ENCODE peak calls at places on chromosomes 2 and 18, in seven cellular contexts. Q is adrenal gland, D is tibial nerve, P is uterus, H is sigmoid colon, L is GM12878, A is spleen. O is an unnamed sample.
A peak's percentile ranks its signal among the peaks of the same experiment; 100 is the strongest.

GRCh38 chr18:22900558-22901183 is 32.5 kb upstream of the RBBP8 start:
- DNase-seq in P (peak; percentile 18), H (no peak), A (no peak), L (no peak), Q (no peak), D (no peak), O (no peak)

GRCh38 chr2:14720319-14720718 is 87.8 kb downstream of the LRATD1 start:
- DNase-seq in A (no peak), Q (no peak), H (no peak), L (no peak), D (no peak), P (no peak), O (no peak)

GRCh38 chr2:974054-974453 is 23.4 kb downstream of the SNTG2 start:
- DNase-seq in L (no peak), Q (no peak), D (no peak), A (peak; percentile 76), H (no peak), P (no peak), O (no peak)

GRCh38 chr2:216023055-216023648 is 9.8 kb upstream of the MREG start:
- DNase-seq in D (no peak), H (no peak), L (no peak), A (no peak), P (no peak), Q (peak; percentile 45), O (no peak)

GRCh38 chr2:241257419-241258032 is 57.9 kb downstream of the HDLBP start:
- DNase-seq in H (no peak), D (no peak), Q (no peak), A (no peak), P (no peak), L (no peak), O (no peak)

GRCh38 chr18:62566199-62566598 is 43.4 kb downstream of the ZCCHC2 start:
- DNase-seq in D (peak; percentile 29), Q (peak; percentile 71), H (no peak), A (no peak), P (no peak), L (no peak), O (no peak)

GRCh38 chr2:200406379-200406778 is 99.9 kb downstream of the SPATS2L start:
- DNase-seq in P (no peak), H (no peak), L (no peak), Q (no peak), A (no peak), D (no peak), O (no peak)

GRCh38 chr2:43942881-43943280 is 52.9 kb downstream of the LRPPRC start:
- DNase-seq in Q (no peak), A (no peak), H (no peak), D (no peak), L (no peak), P (no peak), O (no peak)

GRCh38 chr2:113275556-113276215 is 3.0 kb downstream of the PAX8 start:
- DNase-seq in A (no peak), Q (no peak), L (no peak), H (no peak), P (no peak), D (no peak), O (peak; percentile 80)

GRCh38 chr2:221999702-222000101 is 299.1 kb downstream of the PAX3 start:
- DNase-seq in H (no peak), P (no peak), L (no peak), Q (no peak), A (no peak), D (no peak), O (no peak)

GRCh38 chr2:218033208-218033589 is 30.4 kb upstream of the TNS1 start:
- DNase-seq in Q (no peak), D (no peak), H (no peak), P (no peak), L (no peak), A (no peak), O (peak; percentile 10)

GRCh38 chr2:52879561-52879960 is 888.0 kb upstream of the CHAC2 start:
- DNase-seq in H (no peak), P (no peak), D (no peak), L (no peak), Q (no peak), A (no peak), O (no peak)

DNA sequence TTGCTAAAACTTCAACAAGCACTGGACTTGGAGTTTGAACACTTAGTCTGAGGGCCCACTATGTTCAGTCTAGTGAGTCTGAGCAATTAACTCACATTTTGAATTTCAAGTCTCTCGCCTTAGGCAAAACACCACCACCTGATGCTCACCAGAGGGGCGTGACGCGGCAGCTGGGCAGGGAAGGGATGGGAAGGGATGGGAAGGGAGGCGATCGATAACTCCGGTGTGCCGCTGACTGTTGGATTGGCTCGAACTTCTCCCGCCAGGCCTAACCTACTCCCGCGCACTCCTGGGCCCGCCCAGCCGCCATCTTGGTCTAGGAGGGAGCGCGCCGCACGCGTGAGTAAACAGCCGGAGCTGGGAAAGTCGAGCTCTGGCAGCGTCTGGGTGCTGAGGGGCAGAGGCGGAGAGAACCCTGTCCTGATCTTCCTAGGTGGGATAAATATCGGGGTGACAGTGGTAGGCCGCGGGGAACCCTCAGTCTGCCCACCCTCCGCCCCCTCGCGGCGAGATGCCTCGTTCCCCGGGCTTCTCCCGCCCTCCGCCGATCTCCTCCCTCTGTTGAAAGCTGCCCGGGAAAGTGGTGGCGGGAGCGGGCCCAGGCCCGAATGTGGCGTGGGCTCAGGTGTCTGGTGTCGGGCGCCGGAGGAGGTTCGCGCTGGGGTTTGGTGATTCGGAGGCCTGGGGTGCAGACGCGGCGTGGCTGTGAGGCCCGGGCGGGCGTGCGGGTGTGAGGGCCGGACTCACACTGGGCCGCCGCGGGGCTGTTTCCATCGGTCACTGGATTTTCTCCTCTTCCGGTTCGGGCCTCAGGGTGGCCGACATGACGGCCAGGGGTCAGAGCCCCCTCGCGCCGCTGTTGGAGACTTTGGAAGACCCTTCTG is at the start of gene RIF1:
- DNase-seq in A (peak; percentile 96), D (peak; percentile 75), Q (peak; percentile 89), P (peak; percentile 86), H (peak; percentile 94), L (peak; percentile 45), O (peak; percentile 88)
- TF ChIP-seq POLR2A in A (no peak), D (no peak), Q (peak; percentile 27), P (peak; percentile 40), H (no peak), L (peak; percentile 83), O (no peak)

GRCh38 chr2:11490194-11490593 is 24.2 kb upstream of the E2F6 start:
- DNase-seq in A (no peak), L (no peak), P (no peak), Q (no peak), D (no peak), H (no peak), O (no peak)

GRCh38 chr2:11492244-11492643 is 26.3 kb upstream of the E2F6 start:
- DNase-seq in A (no peak), L (no peak), Q (no peak), D (no peak), P (no peak), H (no peak), O (no peak)

GRCh38 chr2:11492720-11493119 is 26.8 kb upstream of the E2F6 start:
- DNase-seq in Q (no peak), L (no peak), H (no peak), P (no peak), A (no peak), D (no peak), O (no peak)

GRCh38 chr2:11491348-11491930 is 25.5 kb upstream of the E2F6 start:
- DNase-seq in A (no peak), L (no peak), Q (no peak), H (no peak), P (no peak), D (no peak), O (no peak)

GRCh38 chr2:11488809-11489208 is 22.8 kb upstream of the E2F6 start:
- DNase-seq in Q (no peak), L (no peak), H (no peak), D (no peak), P (no peak), A (no peak), O (no peak)
- H3K4me1 ChIP-seq in Q (no peaks in the 10 kb centered on the region), L (no peaks in the 10 kb centered on the region), H (no peaks in the 10 kb centered on the region), D (peaks cover 13% of the 10 kb centered on the region), P (no peaks in the 10 kb centered on the region), A (no peaks in the 10 kb centered on the region), O (no peaks in the 10 kb centered on the region)

GRCh38 chr2:159497256-159497655 is 119.1 kb downstream of the BAZ2B start:
- DNase-seq in H (no peak), L (no peak), Q (peak; percentile 35), A (no peak), D (no peak), P (no peak), O (no peak)
- H3K27ac ChIP-seq in H (no peak overlapping the region), L (no peak overlapping the region), Q (no peak overlapping the region), A (peak overlapping the region; percentile 67), D (no peak overlapping the region), P (peak overlapping the region; percentile 30), O (no peak overlapping the region)

GRCh38 chr2:117835990-117836760 is 21.7 kb downstream of the DDX18 start:
- DNase-seq in P (peak; percentile 77), H (peak; percentile 91), Q (peak; percentile 90), D (peak; percentile 70), L (no peak), A (peak; percentile 91), O (peak; percentile 95)
- TF ChIP-seq POLR2A in P (no peak), H (no peak), Q (no peak), D (no peak), L (peak; percentile 37), A (no peak), O (no peak)

DNA sequence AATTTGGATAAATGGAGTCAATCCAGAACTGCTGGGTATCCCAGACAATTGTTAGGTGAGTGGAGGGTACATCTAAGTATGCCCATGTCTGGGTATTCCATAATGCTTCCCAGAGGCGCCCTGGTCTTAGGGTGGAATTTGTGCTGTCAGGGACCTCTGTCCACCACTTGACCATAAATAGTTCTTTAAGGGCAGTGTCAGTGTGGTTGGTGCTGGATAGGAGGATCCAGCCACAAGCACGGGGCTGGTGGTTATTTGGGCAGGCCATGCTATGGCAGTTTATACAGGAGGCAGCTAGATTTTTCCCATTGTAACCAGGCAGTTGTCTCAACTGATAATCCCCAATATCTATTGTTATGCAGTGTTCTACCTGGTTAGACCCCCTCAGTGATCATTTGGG is 104.4 kb upstream of the B3GNT2 start:
- DNase-seq in L (no peak), P (no peak), A (no peak), H (no peak), D (no peak), Q (no peak), O (no peak)
- H3K4me1 ChIP-seq in L (no peaks in the 10 kb centered on the region), P (peaks cover 6% of the 10 kb centered on the region), A (no peaks in the 10 kb centered on the region), H (peaks cover 3% of the 10 kb centered on the region), D (no peaks in the 10 kb centered on the region), Q (no peaks in the 10 kb centered on the region), O (no peaks in the 10 kb centered on the region)

DNA sequence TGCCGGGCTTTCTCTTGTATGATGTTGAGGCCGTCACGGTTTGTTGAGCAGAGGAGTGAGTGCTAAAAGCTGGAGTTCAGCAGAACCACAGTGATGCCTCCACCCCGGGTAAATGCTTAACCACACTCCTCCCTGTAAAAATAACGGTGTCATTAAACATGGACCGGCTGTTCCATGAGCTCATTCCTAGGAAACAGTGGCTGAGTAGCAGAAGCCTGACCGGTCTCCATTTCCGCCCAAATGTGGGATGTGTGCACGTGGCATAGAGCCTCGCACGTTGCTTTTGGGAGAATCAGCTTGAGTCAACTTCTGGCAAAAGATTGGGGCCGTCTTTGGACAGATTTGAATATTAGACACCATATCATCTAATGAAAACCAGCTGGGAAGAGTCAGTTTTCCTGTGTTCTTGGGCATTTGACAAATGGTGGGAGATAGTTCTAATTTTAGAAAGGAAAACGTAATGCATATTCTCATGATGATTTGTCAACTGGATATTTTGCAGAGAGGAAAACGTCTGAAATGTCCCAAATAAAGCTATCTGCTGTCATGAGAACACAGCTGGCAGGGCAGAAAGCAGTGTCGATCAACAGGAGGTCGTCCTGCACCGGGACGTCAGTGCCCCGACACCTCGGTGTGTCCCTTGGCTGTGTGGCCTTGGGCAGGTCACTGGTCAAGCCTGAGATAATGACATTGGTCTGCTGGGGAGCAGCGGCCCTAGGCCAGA is 42.4 kb downstream of the LRRFIP1 start:
- DNase-seq in P (peak; percentile 91), H (peak; percentile 94), Q (peak; percentile 50), A (peak; percentile 76), L (peak; percentile 68), D (no peak), O (no peak)
- H3K27ac ChIP-seq in P (peak overlapping the region; percentile 97), H (peak overlapping the region; percentile 74), Q (no peak overlapping the region), A (peak overlapping the region; percentile 76), L (no peak overlapping the region), D (peak overlapping the region; percentile 42), O (peak overlapping the region; percentile 4)

O was measured in upper lobe of left lung.